ENCODE peak calls at places on chromosomes 2 and 18, in ten cellular contexts. E is neural crest cell, F is upper lobe of left lung, W is lower leg skin, P is heart left ventricle, T is fibroblast of pulmonary artery, Y is A549, A is AG09309, I is RWPE1, B is tibial artery. K is an unnamed sample.

GRCh38 chr2:23587330-23587729 is 202.4 kb downstream of the KLHL29 start:
- DNase-seq in A (no peak), I (no peak), P (no peak), W (no peak), T (no peak), E (no peak), F (no peak), B (no peak), Y (no peak), K (no peak)

GRCh38 chr2:102950547-102950946 is 188.7 kb downstream of the TMEM182 start:
- DNase-seq in B (no peak), P (no peak), E (no peak), W (no peak), Y (no peak), I (peak), T (no peak), F (no peak), A (no peak), K (no peak)

GRCh38 chr2:216533504-216534068 is 34.9 kb downstream of the RPL37A start:
- DNase-seq in B (no peak), W (peak), F (no peak), Y (no peak), T (no peak), E (no peak), I (peak), A (no peak), P (no peak), K (no peak)

GRCh38 chr2:159551811-159552210 is 64.5 kb downstream of the BAZ2B start:
- DNase-seq in W (no peak), P (no peak), B (no peak), I (no peak), E (no peak), F (no peak), Y (no peak), T (no peak), A (no peak), K (no peak)

GRCh38 chr2:232537079-232537478 is 2.4 kb upstream of the CHRNG start:
- DNase-seq in F (no peak), I (no peak), Y (peak), A (no peak), P (peak), E (no peak), B (no peak), W (peak), T (no peak), K (no peak)

GRCh38 chr18:36288689-36289088 is 8.8 kb upstream of the FHOD3 start:
- DNase-seq in T (no peak), E (no peak), F (no peak), B (no peak), P (no peak), I (no peak), Y (no peak), A (no peak), W (no peak), K (no peak)

GRCh38 chr2:191638079-191638801 is 39.7 kb upstream of the NABP1 start:
- DNase-seq in T (no peak), W (no peak), A (no peak), I (peak), F (no peak), P (no peak), E (no peak), B (no peak), Y (no peak), K (no peak)

GRCh38 chr2:212721026-212721451 is 182.4 kb upstream of the ERBB4 start:
- DNase-seq in A (no peak), W (no peak), T (no peak), B (peak), E (no peak), P (peak), I (no peak), F (peak), Y (no peak), K (no peak)

GRCh38 chr2:155485141-155485842 is 786.8 kb downstream of the KCNJ3 start:
- DNase-seq in F (no peak), A (no peak), B (no peak), W (no peak), T (no peak), E (no peak), I (no peak), P (no peak), Y (no peak), K (no peak)

GRCh38 chr2:78992807-78993517 is 32.5 kb upstream of the REG3G start:
- DNase-seq in W (no peak), E (peak), P (no peak), Y (no peak), A (no peak), B (no peak), T (no peak), I (peak), F (peak), K (peak)

DNA sequence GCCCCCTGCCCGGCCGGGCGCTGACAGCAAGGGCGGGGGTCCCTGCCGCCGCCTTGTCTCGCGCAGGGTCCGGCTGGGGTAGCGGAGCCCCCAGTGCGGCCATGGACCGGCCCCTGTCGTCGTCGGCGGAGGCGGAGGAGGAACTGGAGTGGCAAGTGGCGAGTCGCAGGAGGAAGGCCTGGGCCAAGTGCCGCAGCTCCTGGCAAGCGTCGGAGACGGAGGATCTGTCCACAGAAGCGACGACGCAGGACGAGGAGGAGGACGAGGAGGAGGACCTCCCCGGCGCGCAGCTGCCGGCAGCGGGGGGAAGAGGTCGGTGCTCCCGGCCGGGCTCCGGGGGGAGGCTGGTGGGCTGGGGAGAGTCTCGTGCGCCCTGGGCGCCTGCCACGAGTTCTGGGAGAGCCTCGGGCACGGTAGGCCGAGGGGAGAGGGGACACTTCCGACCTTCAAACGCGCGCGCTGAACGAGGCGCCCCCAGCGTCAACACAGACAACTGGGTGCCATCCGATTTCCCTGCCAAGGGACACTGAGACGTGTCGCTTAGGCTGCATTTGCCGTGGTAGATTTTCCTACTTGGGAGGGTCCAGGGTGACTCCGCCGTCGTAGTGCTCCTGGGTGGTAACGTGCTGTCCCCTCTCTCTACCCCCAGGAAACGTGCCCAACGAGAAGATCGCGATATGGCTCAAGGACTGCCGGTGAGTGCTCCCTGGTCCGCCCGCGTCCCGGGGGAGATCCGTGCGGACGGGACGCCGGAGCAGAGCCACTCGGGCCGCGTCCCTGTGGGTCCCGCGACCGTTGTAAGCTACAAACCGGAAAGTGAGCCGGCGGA is 650 bp downstream of the ITPRID2 start:
- DNase-seq in W (peak), B (peak), A (no peak), T (peak), I (peak), F (peak), E (peak), Y (peak), P (peak), K (peak)
- TF ChIP-seq CTCF in W (no peak), B (peak), A (no peak), T (no peak), I (peak), F (peak), E (peak), Y (no peak), P (no peak), K (peak)

GRCh38 chr18:12307871-12308385 is at the start of gene TUBB6:
- DNase-seq in E (peak), F (peak), T (peak), B (peak), Y (peak), W (peak), P (peak), I (peak), A (no peak), K (no peak)
- TF ChIP-seq CTCF in E (no peak), F (peak), T (no peak), B (peak), Y (no peak), W (no peak), P (no peak), I (peak), A (no peak), K (no peak)

DNA sequence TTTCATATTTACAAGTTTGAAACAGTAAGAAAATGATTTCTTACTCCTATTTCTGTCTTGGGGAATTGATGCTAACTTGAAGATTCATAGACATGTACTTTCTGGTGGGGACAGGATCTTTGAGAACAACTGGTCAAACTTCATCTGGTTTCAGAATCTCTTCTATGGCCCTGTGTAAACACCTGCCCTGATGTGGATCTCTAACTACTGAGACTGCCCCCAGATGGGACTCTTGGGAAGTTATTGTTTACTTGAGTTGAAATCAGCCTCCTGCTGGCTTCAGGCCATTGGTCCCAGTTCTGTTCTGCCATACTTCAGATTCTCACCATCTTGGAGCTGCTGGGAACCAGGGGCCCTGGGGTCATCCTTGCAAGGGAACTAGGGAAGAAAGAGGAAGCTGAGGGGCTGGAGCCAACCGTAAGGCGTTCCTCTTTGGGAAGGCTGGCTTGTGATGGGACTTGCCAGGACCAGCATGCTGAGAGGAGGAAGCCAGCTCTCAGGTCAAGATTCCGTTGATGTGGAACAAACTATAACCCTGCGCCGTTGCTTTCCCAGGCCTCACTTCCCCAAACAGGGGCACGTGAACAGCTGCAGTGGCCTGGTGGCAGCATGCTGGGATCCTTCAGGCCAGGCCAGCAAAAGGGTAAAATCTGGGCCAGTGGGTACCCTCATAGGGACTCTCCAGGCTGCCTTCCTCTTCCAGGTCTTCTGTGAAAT is 135.5 kb upstream of the CXCR4 start:
- DNase-seq in T (no peak), W (no peak), B (peak), E (no peak), Y (no peak), F (no peak), P (peak), A (no peak), I (no peak), K (no peak)
- TF ChIP-seq CTCF in T (no peak), W (no peak), B (no peak), E (no peak), Y (no peak), F (no peak), P (no peak), A (no peak), I (no peak), K (no peak)

DNA sequence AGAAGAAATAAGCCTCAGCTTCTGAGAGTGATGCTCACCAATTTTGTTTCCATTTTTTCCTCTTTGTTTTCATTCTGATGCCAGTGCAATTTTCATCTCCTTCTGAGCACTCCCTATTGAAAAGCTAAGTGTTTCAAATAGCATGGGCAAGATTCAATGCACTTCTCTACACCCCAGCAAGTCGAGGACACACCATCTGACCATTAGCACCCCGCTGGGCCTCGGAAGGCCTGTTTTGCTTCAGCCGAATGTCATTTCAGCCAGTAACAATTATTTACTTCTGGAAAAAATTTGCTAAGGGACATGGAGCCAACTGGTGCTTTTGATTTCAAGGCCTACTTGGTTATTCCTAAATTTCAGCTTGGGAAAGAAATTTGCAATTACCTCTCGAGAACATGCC is 392.4 kb downstream of the RNF144A start:
- DNase-seq in A (no peak), B (no peak), P (no peak), W (no peak), E (no peak), T (no peak), I (no peak), Y (no peak), F (no peak), K (no peak)
- TF ChIP-seq CTCF in A (no peak), B (no peak), P (no peak), W (no peak), E (no peak), T (no peak), I (no peak), Y (no peak), F (no peak), K (no peak)

DNA sequence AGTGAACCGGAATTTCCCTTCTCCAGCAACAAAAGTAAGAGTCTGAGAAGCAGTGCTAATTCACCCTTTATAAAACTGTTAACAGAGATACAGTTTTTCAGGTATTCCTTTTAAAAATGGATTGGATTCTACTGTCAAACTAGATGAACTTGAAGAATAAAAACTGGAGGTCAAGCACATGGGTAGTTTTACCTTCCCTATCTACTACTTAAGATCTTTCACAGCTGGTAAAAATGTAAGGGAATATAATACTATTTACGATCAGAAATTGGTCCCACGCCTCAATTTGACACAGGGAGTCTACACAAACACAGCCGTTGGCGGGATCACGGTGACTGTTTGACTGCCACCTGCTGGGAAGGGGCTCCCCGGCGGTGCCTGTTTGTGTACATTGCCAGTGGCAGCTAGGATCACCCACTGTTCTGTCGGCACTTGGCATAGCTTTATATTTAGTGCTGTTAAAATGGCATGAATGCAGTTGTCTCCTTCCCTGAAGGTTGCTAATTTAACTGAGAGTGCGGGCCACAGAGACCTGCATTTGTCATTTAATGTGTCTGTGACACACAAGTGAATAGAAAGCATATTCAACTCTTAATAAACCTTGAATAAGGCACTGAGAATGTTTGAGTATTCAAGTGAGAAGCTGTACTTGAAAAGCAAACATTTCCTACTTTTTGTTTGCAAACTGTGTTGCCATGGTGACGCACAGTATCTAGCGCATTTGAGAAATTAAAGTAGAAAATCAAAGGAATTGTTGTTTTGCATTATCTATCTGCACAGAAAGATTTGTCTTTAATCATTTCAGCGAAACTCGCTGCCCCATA is 59.6 kb downstream of the ABCG8 start:
- DNase-seq in T (no peak), I (no peak), F (no peak), W (no peak), P (no peak), Y (peak), A (no peak), E (peak), B (no peak), K (no peak)
- TF ChIP-seq CTCF in T (peak), I (no peak), F (peak), W (no peak), P (no peak), Y (peak), A (peak), E (peak), B (no peak), K (peak)